ENCODE peak calls at places on chromosomes 5 and 9, in five cellular contexts. P is lower leg skin; Q is left lobe of liver; O is endothelial cell; Y is stimulated activated CD4-positive, alpha-beta T cell treated with anti-CD3 and anti-CD28 coated beads, Interleukin-15, amount 100 ng/mL, for 1 hour. A is an unnamed sample.

GRCh38 chr5:33180900-33181299 is 259.9 kb upstream of the TARS1 start:
- DNase-seq in P (no peak), Q (no peak), O (peak; percentile 6), Y (no peak), A (no peak)

GRCh38 chr5:161660806-161661205 is 24.7 kb upstream of the GABRA6 start:
- DNase-seq in P (no peak), Q (no peak), O (no peak), Y (no peak), A (no peak)

GRCh38 chr9:91220491-91221135 is 141.1 kb downstream of the AUH start:
- DNase-seq in P (no peak), Q (no peak), O (no peak), Y (no peak), A (no peak)

GRCh38 chr5:159050408-159051091 is 49.2 kb downstream of the EBF1 start:
- DNase-seq in P (peak; percentile 82), Q (no peak), O (peak; percentile 22), Y (no peak), A (no peak)

GRCh38 chr9:93810028-93810971 is 144.9 kb downstream of the BARX1 start:
- DNase-seq in P (peak; percentile 77), Q (peak; percentile 39), O (no peak), Y (no peak), A (no peak)

GRCh38 chr5:93578179-93578812 is 2.7 kb downstream of the NR2F1-AS1 start:
- DNase-seq in P (no peak), Q (no peak), O (no peak), Y (no peak), A (no peak)

GRCh38 chr5:17314907-17315471 is 97.6 kb downstream of the BASP1 start:
- DNase-seq in P (no peak), Q (no peak), O (no peak), Y (no peak), A (no peak)

GRCh38 chr5:122933926-122934325 is 88.5 kb downstream of the SNX24 start:
- DNase-seq in P (no peak), Q (no peak), O (no peak), Y (no peak), A (no peak)

GRCh38 chr9:135169709-135170226 is 82.3 kb downstream of the OLFM1 start:
- DNase-seq in P (no peak), Q (no peak), O (no peak), Y (no peak), A (no peak)

GRCh38 chr5:166907314-166907713 is 1384.1 kb upstream of the WWC1 start:
- DNase-seq in P (no peak), Q (no peak), O (no peak), Y (no peak), A (no peak)

GRCh38 chr5:168066536-168067208 is 224.8 kb upstream of the WWC1 start:
- DNase-seq in P (no peak), Q (no peak), O (no peak), Y (no peak), A (no peak)

GRCh38 chr9:131676431-131676972 is 63.4 kb downstream of the RAPGEF1 start:
- DNase-seq in P (no peak), Q (no peak), O (no peak), Y (no peak), A (no peak)

GRCh38 chr9:98105006-98105405 is 14.0 kb downstream of the TRIM14 start:
- DNase-seq in P (no peak), Q (no peak), O (no peak), Y (no peak), A (no peak)

GRCh38 chr5:62327138-62327537 is 21.1 kb downstream of the KIF2A start:
- DNase-seq in P (no peak), Q (no peak), O (no peak), Y (no peak), A (no peak)

GRCh38 chr9:95003694-95004451 is 277.4 kb downstream of the AOPEP start:
- DNase-seq in P (peak; percentile 91), Q (no peak), O (peak; percentile 53), Y (no peak), A (no peak)

A was measured in stimulated activated CD8-positive, alpha-beta memory T cell treated with anti-CD3 and anti-CD28 coated beads, Interleukin-15, amount 100 ng/mL, for 24 hours.